ENCODE peak calls at places on chromosomes 1 and 21, in eight cellular contexts. Y is amniotic stem cell; W is A549; E is T-helper 9 cell; T is SW480; H is stimulated activated CD4-positive, alpha-beta T cell treated with anti-CD3 and anti-CD28 coated beads, Interleukin-1b, Interleukin-23, amount 100 ng/mL, for 1 hour; X is cerebellar cortex; K is stimulated activated CD8-positive, alpha-beta memory T cell treated with anti-CD3 and anti-CD28 coated beads, Interleukin-15, amount 100 ng/mL, for 24 hours. R is an unnamed sample.

GRCh38 chr1:17370618-17371017 is 1.4 kb upstream of the PADI6 start:
- DNase-seq in Y (no peak), T (peak; percentile 52), E (no peak), W (peak; percentile 42), X (peak; percentile 5), K (no peak), H (no peak), R (no peak)

GRCh38 chr1:201436461-201436860 is 14.9 kb upstream of the TNNI1 start:
- DNase-seq in E (no peak), X (peak; percentile 77), K (no peak), W (peak; percentile 68), Y (no peak), T (peak; percentile 65), H (no peak), R (no peak)

GRCh38 chr1:16984717-16985116 is 4.3 kb upstream of the MFAP2 start:
- DNase-seq in X (no peak), H (no peak), T (no peak), Y (peak; percentile 62), E (no peak), W (no peak), K (no peak), R (no peak)

GRCh38 chr21:15240846-15241245 is 176.0 kb upstream of the NRIP1 start:
- DNase-seq in T (no peak), E (no peak), H (no peak), X (no peak), W (no peak), Y (no peak), K (no peak), R (no peak)

GRCh38 chr1:61851849-61852692 is 109.8 kb downstream of the PATJ start:
- DNase-seq in K (no peak), H (no peak), W (peak; percentile 59), Y (peak; percentile 56), T (peak; percentile 62), E (no peak), X (peak; percentile 77), R (peak; percentile 17)

GRCh38 chr1:112794654-112795239 is 79.6 kb upstream of the PPM1J start:
- DNase-seq in K (no peak), E (no peak), H (no peak), Y (no peak), T (no peak), X (no peak), W (no peak), R (no peak)

GRCh38 chr1:70382682-70383081 is 28.2 kb upstream of the ANKRD13C start:
- DNase-seq in T (no peak), K (no peak), H (no peak), X (no peak), E (no peak), W (no peak), Y (no peak), R (no peak)

GRCh38 chr1:75796376-75797272 is at the start of gene MSH4:
- DNase-seq in H (no peak), W (no peak), Y (no peak), T (peak; percentile 13), E (no peak), K (no peak), X (peak; percentile 68), R (no peak)

GRCh38 chr1:30109853-30110252 is 613.5 kb downstream of the MATN1 start:
- DNase-seq in X (peak; percentile 50), W (peak; percentile 34), K (no peak), H (no peak), Y (no peak), T (no peak), E (no peak), R (no peak)

GRCh38 chr1:234408757-234409156 is 35.5 kb downstream of the COA6 start:
- DNase-seq in T (no peak), W (no peak), Y (no peak), E (peak; percentile 19), H (peak; percentile 28), K (no peak), X (no peak), R (no peak)

GRCh38 chr1:3001471-3002348 is 19.6 kb upstream of the ACTRT2 start:
- DNase-seq in H (no peak), T (no peak), K (no peak), E (no peak), Y (no peak), X (no peak), W (no peak), R (no peak)

GRCh38 chr21:35113064-35113463 is 64.0 kb upstream of the RUNX1 start:
- DNase-seq in T (no peak), W (no peak), Y (no peak), X (no peak), E (no peak), K (no peak), H (no peak), R (no peak)

GRCh38 chr21:20302084-20302483 is 696.1 kb upstream of the NCAM2 start:
- DNase-seq in X (no peak), T (no peak), H (no peak), Y (no peak), W (no peak), E (no peak), K (no peak), R (no peak)

GRCh38 chr1:203650012-203650836 is 23.6 kb downstream of the ATP2B4 start:
- DNase-seq in T (peak; percentile 52), H (peak; percentile 34), E (peak; percentile 79), X (peak; percentile 10), W (no peak), Y (no peak), K (no peak), R (no peak)

GRCh38 chr1:235434001-235434400 is 66.8 kb downstream of the TBCE start:
- DNase-seq in W (no peak), Y (no peak), H (no peak), T (no peak), K (no peak), X (no peak), E (no peak), R (no peak)

GRCh38 chr1:206590025-206590834 is 22.0 kb downstream of the EIF2D start:
- DNase-seq in W (no peak), K (no peak), T (no peak), E (no peak), Y (no peak), H (peak; percentile 43), X (no peak), R (peak; percentile 41)

GRCh38 chr1:41762251-41762650 is 156.5 kb downstream of the HIVEP3 start:
- DNase-seq in E (no peak), T (no peak), W (no peak), H (no peak), K (no peak), X (no peak), Y (no peak), R (no peak)

GRCh38 chr1:205772607-205773032 is 2.7 kb downstream of the RAB29 start:
- DNase-seq in Y (no peak), E (no peak), W (no peak), H (no peak), T (no peak), K (no peak), X (no peak), R (no peak)

GRCh38 chr1:5365751-5366150 is 626.5 kb downstream of the NPHP4 start:
- DNase-seq in E (no peak), W (no peak), Y (no peak), T (no peak), X (no peak), K (no peak), H (no peak), R (no peak)

GRCh38 chr1:118767971-118768370 is 220.2 kb downstream of the TBX15 start:
- DNase-seq in T (no peak), X (no peak), Y (no peak), K (no peak), E (no peak), H (no peak), W (no peak), R (no peak)

GRCh38 chr1:87130437-87130836 is 198.2 kb upstream of the LMO4 start:
- DNase-seq in Y (no peak), K (no peak), W (no peak), X (no peak), H (no peak), T (no peak), E (no peak), R (no peak)

GRCh38 chr1:2085080-2085479 is 34.9 kb downstream of the PRKCZ start:
- DNase-seq in W (no peak), X (peak; percentile 67), E (no peak), K (no peak), Y (no peak), T (no peak), H (no peak), R (no peak)

GRCh38 chr1:31872658-31873636 is 57.1 kb upstream of the SPOCD1 start:
- DNase-seq in W (no peak), H (no peak), K (no peak), X (no peak), E (no peak), Y (no peak), T (no peak), R (no peak)

GRCh38 chr1:153921080-153921802 is 1.5 kb downstream of the GATAD2B start:
- DNase-seq in X (no peak), T (no peak), H (no peak), K (no peak), E (no peak), Y (no peak), W (no peak), R (no peak)

GRCh38 chr1:58699011-58699762 is 675 bp downstream of the MYSM1 start:
- DNase-seq in K (no peak), E (no peak), Y (no peak), W (no peak), T (peak; percentile 30), H (no peak), X (peak; percentile 15), R (no peak)

GRCh38 chr1:239317948-239318347 is 68.4 kb upstream of the CHRM3 start:
- DNase-seq in E (no peak), W (no peak), K (no peak), H (no peak), T (no peak), X (no peak), Y (no peak), R (no peak)

GRCh38 chr1:19179597-19180271 is 30.3 kb downstream of the UBR4 start:
- DNase-seq in E (no peak), X (peak; percentile 44), W (peak; percentile 44), T (peak; percentile 14), K (no peak), Y (no peak), H (no peak), R (no peak)

GRCh38 chr1:230857077-230857476 is 11.2 kb downstream of the C1orf198 start:
- DNase-seq in H (no peak), W (no peak), E (no peak), K (no peak), X (no peak), T (no peak), Y (no peak), R (no peak)

R was measured in AG04449.